ENCODE peak calls at places on chromosomes 7 and 10, in ten cellular contexts. G is uterus; I is HTR-8/SVneo; Q is activated naive CD8-positive, alpha-beta T cell treated with anti-CD3 and anti-CD28 coated beads for 36 hours; Z is AG08395; M is HEK293T; F is M059J; P is RWPE1; U is activated CD8-positive, alpha-beta memory T cell treated with anti-CD3 and anti-CD28 coated beads for 48 hours; N is right lobe of liver. T is an unnamed sample.

GRCh38 chr7:517848-518629 is 1.6 kb downstream of the PDGFA start:
- DNase-seq in G (peak), I (no peak), Q (no peak), Z (peak), M (no peak), F (peak), P (no peak), U (no peak), N (no peak), T (peak)

GRCh38 chr7:1920886-1921285 is 250.8 kb downstream of the ELFN1 start:
- DNase-seq in G (no peak), I (no peak), Q (no peak), Z (no peak), M (no peak), F (no peak), P (no peak), U (no peak), N (peak), T (no peak)

GRCh38 chr7:504221-505081 is 15.2 kb downstream of the PDGFA start:
- DNase-seq in G (no peak), I (no peak), Q (no peak), Z (no peak), M (no peak), F (no peak), P (no peak), U (no peak), N (peak), T (peak)

GRCh38 chr7:129790136-129790535 is 162.6 kb downstream of the UBE2H start:
- DNase-seq in G (no peak), I (no peak), Q (no peak), Z (peak), M (no peak), F (no peak), P (no peak), U (no peak), N (no peak), T (no peak)

GRCh38 chr10:865257-865656 is 66.2 kb downstream of the LARP4B start:
- DNase-seq in G (no peak), I (no peak), Q (no peak), Z (no peak), M (peak), F (no peak), P (no peak), U (no peak), N (no peak), T (no peak)

GRCh38 chr7:28093617-28094232 is 86.9 kb downstream of the JAZF1 start:
- DNase-seq in G (peak), I (peak), Q (peak), Z (peak), M (peak), F (peak), P (peak), U (peak), N (peak), T (peak)

GRCh38 chr10:49168821-49169495 is 19.2 kb downstream of the TMEM273 start:
- DNase-seq in G (no peak), I (no peak), Q (no peak), Z (peak), M (no peak), F (no peak), P (no peak), U (no peak), N (no peak), T (no peak)

GRCh38 chr10:97571622-97572021 is 957 bp upstream of the ANKRD2 start:
- DNase-seq in G (no peak), I (no peak), Q (no peak), Z (no peak), M (no peak), F (no peak), P (peak), U (no peak), N (no peak), T (peak)